ENCODE peak calls at places on chromosomes 12 and 14, in four cellular contexts. W is lower lobe of right lung; V is OCI-M1; E is activated T-cell treated with anti-CD3 and anti-CD28 coated beads, Interleukin-2, amount 50 U/mL, for 1 hour. G is an unnamed sample.

GRCh38 chr12:24307153-24307552 is 357.7 kb upstream of the SOX5 start:
- DNase-seq in W (no peak), V (no peak), E (no peak), G (no peak)

GRCh38 chr12:130987151-130987931 is 33.6 kb downstream of the ADGRD1 start:
- DNase-seq in W (no peak), V (no peak), E (no peak), G (no peak)

GRCh38 chr12:43579240-43579639 is 27.2 kb upstream of the ADAMTS20 start:
- DNase-seq in W (no peak), V (no peak), E (no peak), G (no peak)

GRCh38 chr12:123723765-123724164 is 11.6 kb downstream of the ATP6V0A2 start:
- DNase-seq in W (no peak), V (no peak), E (no peak), G (no peak)

GRCh38 chr12:101695698-101696097 is 1.7 kb upstream of the CHPT1 start:
- DNase-seq in W (no peak), V (peak), E (no peak), G (no peak)

GRCh38 chr12:93101367-93101766 is 172.3 kb upstream of the EEA1 start:
- DNase-seq in W (no peak), V (no peak), E (no peak), G (no peak)

GRCh38 chr12:69509308-69509736 is 39.1 kb downstream of the FRS2 start:
- DNase-seq in W (no peak), V (no peak), E (no peak), G (no peak)

GRCh38 chr12:117533687-117534086 is 172.3 kb upstream of the NOS1 start:
- DNase-seq in W (no peak), V (no peak), E (no peak), G (no peak)

GRCh38 chr14:96053600-96054381 is 14.6 kb downstream of the C14orf132 start:
- DNase-seq in W (no peak), V (no peak), E (no peak), G (no peak)

G was measured in nephron progenitor cell.